ENCODE peak calls at places on chromosome 14, in four cellular contexts. Y is GM12878, P is H1, U is HepG2. Q is an unnamed sample.

GRCh38 chr14:95331708-95332408 is 12.2 kb upstream of the CLMN start:
- DNase-seq in Y (no peak), P (no peak), U (no peak), Q (no peak)

GRCh38 chr14:33375781-33376180 is 437.1 kb downstream of the NPAS3 start:
- DNase-seq in Y (no peak), P (no peak), U (no peak), Q (no peak)

GRCh38 chr14:97346675-97347074 is 549.5 kb downstream of the VRK1 start:
- DNase-seq in Y (no peak), P (no peak), U (no peak), Q (no peak)

GRCh38 chr14:54652890-54653201 is 85.9 kb downstream of the SAMD4A start:
- DNase-seq in Y (no peak), P (no peak), U (no peak), Q (no peak)

GRCh38 chr14:97802430-97802829 is 1005.2 kb downstream of the VRK1 start:
- DNase-seq in Y (no peak), P (no peak), U (no peak), Q (no peak)

GRCh38 chr14:22532345-22533056 is 56.5 kb downstream of the DAD1 start:
- DNase-seq in Y (no peak), P (no peak), U (no peak), Q (no peak)

GRCh38 chr14:100979780-100980179 is 76.3 kb upstream of the RTL1 start:
- DNase-seq in Y (no peak), P (no peak), U (no peak), Q (no peak)

GRCh38 chr14:88168498-88169165 is 154.4 kb downstream of the KCNK10 start:
- DNase-seq in Y (no peak), P (no peak), U (peak; percentile 50), Q (peak; percentile 59)

GRCh38 chr14:84202486-84202885 is 1327.5 kb upstream of the FLRT2 start:
- DNase-seq in Y (no peak), P (no peak), U (no peak), Q (no peak)

GRCh38 chr14:73718742-73719251 is 4.6 kb upstream of the PNMA1 start:
- DNase-seq in Y (no peak), P (no peak), U (no peak), Q (no peak)
- TF ChIP-seq SP1 in Y (no peak), P (no peak), U (no peak), Q (no peak)

GRCh38 chr14:68199465-68200145 is 380.0 kb downstream of the RAD51B start:
- DNase-seq in Y (no peak), P (peak; percentile 2), U (no peak), Q (no peak)
- TF ChIP-seq SUZ12 in Y (no peak), P (no peak), U (no peak), Q (no peak)

GRCh38 chr14:70887207-70888150 is 19.8 kb upstream of the PCNX1 start:
- DNase-seq in Y (peak; percentile 71), P (no peak), U (no peak), Q (no peak)
- TF ChIP-seq SP1 in Y (no peak), P (no peak), U (no peak), Q (no peak)

DNA sequence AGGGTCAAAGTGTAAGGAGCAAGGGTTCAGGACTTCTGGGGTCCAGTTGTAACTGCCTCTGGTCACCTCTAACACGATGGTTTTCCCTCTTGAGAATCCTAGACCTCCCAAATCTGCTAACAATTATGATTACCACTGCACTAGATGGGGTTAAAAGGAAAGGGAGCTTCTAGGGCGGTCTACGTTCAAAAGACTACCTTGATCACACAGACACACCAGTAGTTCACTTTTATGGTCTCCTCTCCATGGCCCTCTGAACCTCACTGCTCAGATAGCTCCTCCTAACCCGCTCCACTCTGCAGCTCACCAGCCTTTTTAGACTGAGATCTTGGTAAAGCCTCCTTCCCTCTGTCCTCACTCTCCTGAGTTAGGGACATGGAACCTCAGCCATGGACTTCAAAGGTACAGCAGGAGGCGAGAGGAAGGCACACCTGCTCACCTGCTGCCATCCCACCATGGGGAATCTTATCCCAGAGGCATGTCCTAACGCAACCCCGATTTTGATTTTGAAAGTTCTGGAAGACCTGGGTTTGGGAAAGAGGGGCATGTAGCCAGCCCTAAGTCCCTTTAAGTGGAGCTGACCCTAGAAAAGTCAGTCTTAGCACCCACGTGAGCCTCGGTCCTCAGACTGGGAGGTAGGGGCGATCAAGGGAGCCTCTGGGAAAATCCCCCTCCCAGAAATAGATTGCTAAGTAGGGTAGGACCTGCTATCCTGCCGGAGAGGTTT is 1.4 kb downstream of the ZNF219 start:
- DNase-seq in Y (no peak), P (no peak), U (no peak), Q (no peak)
- TF ChIP-seq SUZ12 in Y (no peak), P (no peak), U (no peak), Q (no peak)

DNA sequence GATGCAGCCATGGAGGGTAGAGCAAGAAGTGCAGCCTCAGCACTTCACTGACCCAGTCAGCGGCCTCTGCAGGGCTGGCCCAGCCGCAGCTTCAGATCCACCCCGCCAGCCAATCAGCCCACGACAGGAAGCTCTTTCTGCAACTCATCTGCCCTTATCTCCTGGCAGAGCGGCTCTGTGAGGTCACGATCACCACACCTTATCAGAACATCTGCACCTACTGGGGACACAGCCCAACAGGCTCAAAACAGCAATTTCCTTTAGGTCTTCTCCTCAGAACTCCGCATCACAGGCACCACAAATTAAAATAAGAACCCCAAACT is 287.3 kb downstream of the BCL11B start:
- DNase-seq in Y (no peak), P (no peak), U (no peak), Q (no peak)
- TF ChIP-seq SP1 in Y (no peak), P (no peak), U (no peak), Q (no peak)

Q was measured in HEK293T.